ENCODE peak calls at places on chromosomes 1 and 21, in ten cellular contexts. G is effector memory CD8-positive, alpha-beta T cell; A is LoVo; E is kidney epithelial cell; K is HL-60; L is NCI-H1417 treated with DMSO at 0.1 percent for 48 hours; F is globus pallidus; B is AG08396; I is head of caudate nucleus; Q is OCI-M1. H is an unnamed sample.

GRCh38 chr1:28110555-28110954 is 22.1 kb upstream of the EYA3 start:
- DNase-seq in G (no peak), A (no peak), E (no peak), K (no peak), L (no peak), F (no peak), B (no peak), I (no peak), Q (no peak), H (no peak)

GRCh38 chr1:162381941-162382750 is 618 bp downstream of the C1orf226 start:
- DNase-seq in G (no peak), A (no peak), E (no peak), K (no peak), L (no peak), F (no peak), B (no peak), I (no peak), Q (no peak), H (no peak)

GRCh38 chr1:90305577-90305976 is 310.7 kb downstream of the ZNF326 start:
- DNase-seq in G (no peak), A (no peak), E (no peak), K (no peak), L (no peak), F (no peak), B (no peak), I (no peak), Q (no peak), H (no peak)

GRCh38 chr1:156663178-156663577 is 14.0 kb downstream of the NES start:
- DNase-seq in G (no peak), A (no peak), E (no peak), K (no peak), L (no peak), F (no peak), B (no peak), I (peak; percentile 29), Q (peak; percentile 42), H (peak; percentile 49)

GRCh38 chr1:10673305-10673704 is 123.1 kb downstream of the CASZ1 start:
- DNase-seq in G (no peak), A (no peak), E (no peak), K (no peak), L (no peak), F (no peak), B (no peak), I (no peak), Q (no peak), H (no peak)

GRCh38 chr21:42512346-42513034 is 1.2 kb upstream of the SLC37A1 start:
- DNase-seq in G (no peak), A (no peak), E (no peak), K (no peak), L (no peak), F (no peak), B (no peak), I (no peak), Q (no peak), H (no peak)

GRCh38 chr1:7654725-7655124 is 116.4 kb upstream of the VAMP3 start:
- DNase-seq in G (no peak), A (no peak), E (no peak), K (no peak), L (no peak), F (no peak), B (no peak), I (no peak), Q (no peak), H (no peak)

GRCh38 chr1:162565460-162565859 is 3.9 kb downstream of the UAP1 start:
- DNase-seq in G (no peak), A (no peak), E (no peak), K (no peak), L (no peak), F (no peak), B (no peak), I (no peak), Q (no peak), H (no peak)

GRCh38 chr1:234659538-234659937 is 49.6 kb upstream of the IRF2BP2 start:
- DNase-seq in G (no peak), A (peak; percentile 58), E (no peak), K (no peak), L (no peak), F (no peak), B (peak; percentile 58), I (no peak), Q (no peak), H (peak; percentile 82)

GRCh38 chr1:173409613-173410012 is 67.5 kb upstream of the PRDX6 start:
- DNase-seq in G (no peak), A (no peak), E (no peak), K (peak; percentile 48), L (no peak), F (no peak), B (peak; percentile 20), I (peak; percentile 34), Q (peak; percentile 93), H (no peak)

GRCh38 chr1:211260161-211261107 is 1.3 kb downstream of the RCOR3 start:
- DNase-seq in G (peak; percentile 53), A (peak; percentile 76), E (no peak), K (peak; percentile 37), L (no peak), F (peak; percentile 87), B (peak; percentile 82), I (peak; percentile 90), Q (peak; percentile 88), H (peak; percentile 88)

H was measured in hepatocyte.